ENCODE peak calls at places on chromosomes 13 and 19, in five cellular contexts. D is H1, V is neural progenitor cell, J is AG04450, L is IMR-90. Z is an unnamed sample.

GRCh38 chr19:21751379-21751778 is 16.0 kb downstream of the ZNF100 start:
- DNase-seq in D (no peak), L (peak; percentile 43), J (no peak), V (no peak), Z (peak; percentile 69)

GRCh38 chr13:74133657-74134201 is 475 bp downstream of the KLF12 start:
- DNase-seq in L (peak; percentile 95), V (peak; percentile 89), J (peak; percentile 92), D (peak; percentile 80), Z (peak; percentile 94)

GRCh38 chr13:24135674-24136300 is 24.7 kb upstream of the SPATA13 start:
- DNase-seq in V (no peak), L (peak; percentile 77), D (no peak), J (no peak), Z (peak; percentile 64)

GRCh38 chr13:43267916-43268315 is 244.5 kb downstream of the DNAJC15 start:
- DNase-seq in L (no peak), J (no peak), V (no peak), D (no peak), Z (no peak)

GRCh38 chr19:34228762-34229161 is 25.6 kb upstream of the GARRE1 start:
- DNase-seq in V (no peak), D (no peak), J (no peak), L (no peak), Z (no peak)

GRCh38 chr13:20991741-20992520 is 69.5 kb downstream of the LATS2 start:
- DNase-seq in V (no peak), D (no peak), L (no peak), J (no peak), Z (no peak)

GRCh38 chr19:3434630-3435553 is 45.4 kb downstream of the SMIM24 start:
- DNase-seq in L (peak; percentile 93), V (peak; percentile 98), D (peak; percentile 97), J (peak; percentile 88), Z (peak; percentile 95)

GRCh38 chr13:83325454-83325853 is 556.8 kb downstream of the SLITRK1 start:
- DNase-seq in J (peak; percentile 47), L (peak; percentile 86), D (no peak), V (no peak), Z (peak; percentile 82)

GRCh38 chr19:35869327-35870123 is 1.2 kb downstream of the APLP1 start:
- DNase-seq in V (peak; percentile 99), D (peak; percentile 94), L (peak; percentile 61), J (no peak), Z (peak; percentile 54)

GRCh38 chr19:28686741-28687140 is 526.2 kb downstream of the UQCRFS1 start:
- DNase-seq in J (no peak), V (no peak), D (no peak), L (no peak), Z (no peak)

GRCh38 chr13:28355822-28356371 is 139.0 kb downstream of the FLT1 start:
- DNase-seq in D (no peak), V (no peak), L (peak; percentile 86), J (no peak), Z (peak; percentile 72)

GRCh38 chr19:18000981-18001836 is 6.8 kb upstream of the ARRDC2 start:
- DNase-seq in D (peak; percentile 77), V (peak; percentile 69), L (peak; percentile 73), J (no peak), Z (peak; percentile 80)

GRCh38 chr13:101925731-101926130 is 473.3 kb downstream of the ITGBL1 start:
- DNase-seq in L (no peak), J (no peak), D (no peak), V (peak; percentile 25), Z (no peak)

GRCh38 chr13:18978447-18978846 is 203.2 kb downstream of the TUBA3C start:
- DNase-seq in V (no peak), J (no peak), D (no peak), L (no peak), Z (no peak)

GRCh38 chr19:17327068-17327653 is 7.5 kb downstream of the ANO8 start:
- DNase-seq in J (no peak), D (no peak), V (no peak), L (no peak), Z (no peak)

GRCh38 chr13:37173214-37173613 is 67.8 kb upstream of the CSNK1A1L start:
- DNase-seq in V (no peak), J (peak; percentile 69), L (peak; percentile 89), D (no peak), Z (peak; percentile 88)

GRCh38 chr13:81639984-81640582 is 1299.2 kb upstream of the SPRY2 start:
- DNase-seq in J (no peak), V (peak; percentile 7), L (no peak), D (peak; percentile 61), Z (no peak)

GRCh38 chr13:42720116-42720857 is 61.1 kb upstream of the FAM216B start:
- DNase-seq in V (no peak), J (peak; percentile 91), D (no peak), L (peak; percentile 99), Z (peak; percentile 100)

GRCh38 chr19:8363803-8364771 is at the start of gene ANGPTL4:
- DNase-seq in D (peak; percentile 85), J (no peak), L (peak; percentile 55), V (peak; percentile 83), Z (peak; percentile 81)

GRCh38 chr19:30923096-30923495 is 426.1 kb downstream of the TSHZ3 start:
- DNase-seq in L (no peak), J (no peak), V (no peak), D (no peak), Z (no peak)

GRCh38 chr13:40652588-40652940 is 13.9 kb downstream of the FOXO1 start:
- DNase-seq in V (no peak), J (no peak), D (no peak), L (no peak), Z (no peak)

GRCh38 chr19:52533901-52534300 is 6.4 kb downstream of the ZNF808 start:
- DNase-seq in J (no peak), D (no peak), L (no peak), V (no peak), Z (no peak)

GRCh38 chr19:56543776-56544175 is 5.0 kb downstream of the ZFP28 start:
- DNase-seq in L (no peak), J (no peak), D (no peak), V (no peak), Z (no peak)

GRCh38 chr19:48271531-48272151 is 1.8 kb downstream of the ZNF114 start:
- DNase-seq in L (peak; percentile 35), J (no peak), D (peak; percentile 82), V (peak; percentile 76), Z (peak; percentile 48)
- H3K4me3 ChIP-seq in L (peak overlapping the region; percentile 41), J (peak overlapping the region; percentile 60), D (peak overlapping the region; percentile 85), V (peak overlapping the region; percentile 70), Z (peak overlapping the region; percentile 46)

DNA sequence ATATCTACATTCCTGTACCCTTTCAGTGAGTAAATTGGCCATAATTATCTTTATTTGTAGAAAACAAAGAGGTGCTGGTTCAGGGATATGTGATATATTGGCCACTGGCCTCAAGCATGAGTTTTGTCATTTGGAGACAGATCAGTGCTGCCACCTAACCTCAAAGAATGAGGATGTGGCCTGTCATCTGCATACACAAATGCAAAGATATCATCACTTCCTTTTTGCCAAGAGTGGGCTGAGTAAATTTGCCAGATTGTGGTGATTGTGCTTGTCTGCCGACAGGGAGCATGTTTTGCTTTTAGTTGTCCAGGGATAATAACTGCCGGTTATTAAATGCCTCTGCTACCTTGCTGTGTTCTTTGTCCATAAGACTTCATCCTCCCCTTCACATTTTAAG is 44.2 kb downstream of the WASF3 start:
- DNase-seq in J (no peak), V (no peak), D (no peak), L (peak; percentile 59), Z (peak; percentile 64)
- TF ChIP-seq CTCF in J (no peak), V (no peak), D (no peak), L (peak; percentile 15), Z (peak; percentile 19)

GRCh38 chr19:39518975-39519374 is 4.0 kb downstream of the SELENOV start:
- DNase-seq in J (no peak), D (no peak), L (no peak), V (no peak), Z (no peak)
- H3K4me3 ChIP-seq in J (no peak overlapping the region), D (no peak overlapping the region), L (no peak overlapping the region), V (no peak overlapping the region), Z (no peak overlapping the region)

GRCh38 chr19:14090509-14091085 is at the start of gene SAMD1:
- DNase-seq in D (peak; percentile 67), V (peak; percentile 95), J (peak; percentile 68), L (peak; percentile 83), Z (peak; percentile 80)

GRCh38 chr19:14089662-14090508 is 666 bp downstream of the SAMD1 start:
- DNase-seq in L (peak; percentile 74), J (no peak), D (peak; percentile 62), V (peak; percentile 90), Z (peak; percentile 64)

GRCh38 chr19:14088634-14089411 is 1.7 kb downstream of the SAMD1 start:
- DNase-seq in J (no peak), D (no peak), L (no peak), V (no peak), Z (no peak)

GRCh38 chr19:14091086-14091884 is 734 bp upstream of the SAMD1 start:
- DNase-seq in L (peak; percentile 64), J (no peak), D (peak; percentile 76), V (no peak), Z (peak; percentile 58)

DNA sequence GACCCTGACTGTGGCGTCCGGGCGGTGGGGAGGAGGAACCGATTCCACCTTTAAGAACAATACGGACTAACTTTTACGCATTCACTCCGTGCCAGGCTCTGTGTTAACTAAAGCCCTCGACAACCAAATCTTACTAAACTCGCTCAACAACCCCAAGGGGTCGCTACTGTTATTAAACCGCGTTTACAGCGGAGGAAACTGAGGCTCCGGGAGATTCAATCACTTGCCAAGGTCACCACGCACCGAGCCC is 1.2 kb downstream of the SAMD1 start:
- DNase-seq in D (no peak), J (no peak), L (no peak), V (peak; percentile 59), Z (peak; percentile 35)
- TF ChIP-seq CTCF in D (peak; percentile 18), J (peak; percentile 16), L (peak; percentile 19), V (peak; percentile 47), Z (no peak)

GRCh38 chr13:49585220-49586157 is at the start of gene RCBTB1:
- DNase-seq in J (no peak), D (peak; percentile 82), L (peak; percentile 45), V (peak; percentile 91), Z (peak; percentile 44)

GRCh38 chr13:49580980-49581680 is 4.2 kb downstream of the RCBTB1 start:
- DNase-seq in L (no peak), D (no peak), V (no peak), J (no peak), Z (no peak)

GRCh38 chr13:49584771-49585182 is 581 bp downstream of the RCBTB1 start:
- DNase-seq in L (peak; percentile 6), V (peak; percentile 26), J (no peak), D (no peak), Z (peak; percentile 10)

DNA sequence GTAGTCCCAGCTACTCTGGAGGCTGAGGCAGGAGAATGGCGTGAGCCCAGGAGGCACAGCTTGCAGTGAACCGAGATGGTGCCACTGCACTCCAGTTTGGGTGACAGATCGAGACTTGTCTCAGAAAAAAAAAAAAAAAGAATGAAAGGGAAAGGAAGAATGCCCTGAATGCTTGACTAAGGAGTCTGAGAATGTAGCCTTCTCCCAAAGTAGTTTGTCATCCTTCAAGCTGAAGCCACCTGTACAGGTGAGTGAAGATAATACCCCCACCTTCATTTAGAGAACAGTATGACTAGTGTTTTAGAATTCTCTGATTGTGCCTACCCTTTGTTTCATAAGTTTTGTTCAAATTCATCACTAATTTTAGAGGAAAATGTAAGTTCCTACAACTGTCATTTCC is 5.9 kb downstream of the RCBTB1 start:
- DNase-seq in V (no peak), L (no peak), J (no peak), D (no peak), Z (no peak)
- H3K4me3 ChIP-seq in V (no peak overlapping the region), L (no peak overlapping the region), J (no peak overlapping the region), D (no peak overlapping the region), Z (no peak overlapping the region)

GRCh38 chr13:91381371-91381770 is 17.1 kb upstream of the GPC5 start:
- DNase-seq in J (no peak), V (peak; percentile 28), D (no peak), L (peak; percentile 28), Z (peak; percentile 27)
- TF ChIP-seq CTCF in J (peak; percentile 46), V (peak; percentile 58), D (peak; percentile 33), L (peak; percentile 32), Z (peak; percentile 29)

GRCh38 chr13:97344250-97345175 is 89.5 kb upstream of the RAP2A start:
- DNase-seq in V (peak; percentile 70), L (peak; percentile 61), D (no peak), J (no peak), Z (peak; percentile 75)
- H3K4me3 ChIP-seq in V (no peak overlapping the region), L (no peak overlapping the region), D (no peak overlapping the region), J (no peak overlapping the region), Z (no peak overlapping the region)

Z was measured in fibroblast of mammary gland.